ENCODE peak calls at places on chromosomes 12 and 14, in ten cellular contexts. J, O, A, Y, E, I, S, K, Q and W are unnamed samples.

GRCh38 chr14:93007225-93007997 is 84.5 kb downstream of the CHGA start:
- DNase-seq in I (peak), Q (no peak), K (no peak), O (peak), A (peak), J (no peak), S (peak), E (no peak), Y (peak), W (peak)

GRCh38 chr12:93773122-93773871 is 96.1 kb downstream of the CRADD start:
- DNase-seq in O (peak), K (no peak), Q (no peak), Y (no peak), S (no peak), A (no peak), I (peak), J (no peak), E (no peak), W (no peak)

GRCh38 chr12:107304588-107305532 is 211.5 kb upstream of the CRY1 start:
- DNase-seq in Q (no peak), S (no peak), Y (no peak), I (no peak), O (no peak), J (no peak), A (no peak), K (no peak), E (no peak), W (no peak)

GRCh38 chr14:58725226-58725625 is 87.5 kb downstream of the DACT1 start:
- DNase-seq in K (no peak), E (no peak), O (no peak), S (no peak), Q (no peak), Y (no peak), A (no peak), I (no peak), J (no peak), W (no peak)

GRCh38 chr12:89733579-89734201 is 25.1 kb upstream of the ATP2B1 start:
- DNase-seq in K (no peak), A (no peak), Y (peak), S (no peak), O (no peak), E (no peak), I (peak), J (no peak), Q (no peak), W (no peak)

GRCh38 chr12:117261267-117261666 is 71.0 kb upstream of the FBXO21 start:
- DNase-seq in Q (no peak), A (no peak), I (no peak), K (no peak), J (no peak), Y (peak), S (no peak), O (no peak), E (no peak), W (no peak)

GRCh38 chr14:72892103-72892878 is 1.6 kb downstream of the DPF3 start:
- DNase-seq in J (peak), I (peak), S (no peak), E (peak), A (no peak), Y (peak), O (no peak), K (no peak), Q (no peak), W (peak)

GRCh38 chr12:7101694-7102131 is 7.3 kb downstream of the C1RL start:
- DNase-seq in E (no peak), Q (no peak), K (no peak), S (no peak), I (no peak), A (peak), J (no peak), Y (no peak), O (peak), W (no peak)

GRCh38 chr12:70165450-70165849 is 77.8 kb upstream of the CNOT2 start:
- DNase-seq in A (no peak), Q (no peak), J (no peak), I (no peak), K (no peak), S (no peak), E (no peak), O (no peak), Y (no peak), W (no peak)

GRCh38 chr14:88129306-88130056 is 124.5 kb downstream of the GPR65 start:
- DNase-seq in I (peak), Q (no peak), S (no peak), J (no peak), K (no peak), E (no peak), Y (peak), O (peak), A (no peak), W (no peak)

GRCh38 chr12:118052324-118053070 is 8.5 kb downstream of the WSB2 start:
- DNase-seq in A (peak), J (peak), I (peak), O (peak), Y (peak), S (peak), K (no peak), Q (no peak), E (no peak), W (no peak)

GRCh38 chr14:37061697-37062096 is 110.7 kb downstream of the SLC25A21 start:
- DNase-seq in S (no peak), E (no peak), K (no peak), J (no peak), Q (no peak), I (no peak), A (no peak), O (peak), Y (no peak), W (no peak)

GRCh38 chr12:119417440-119417839 is 82.9 kb downstream of the CCDC60 start:
- DNase-seq in E (no peak), A (no peak), I (no peak), O (no peak), S (no peak), J (no peak), Q (no peak), K (no peak), Y (no peak), W (no peak)

GRCh38 chr14:105148604-105149145 is 19.9 kb downstream of the JAG2 start:
- DNase-seq in Q (no peak), I (no peak), J (no peak), S (no peak), E (no peak), K (no peak), A (no peak), O (no peak), Y (no peak), W (no peak)

GRCh38 chr12:26748741-26749431 is 84.1 kb downstream of the ITPR2 start:
- DNase-seq in Y (peak), I (peak), Q (no peak), J (no peak), O (no peak), K (no peak), E (no peak), A (no peak), S (no peak), W (no peak)

GRCh38 chr12:11228268-11228879 is 41.1 kb downstream of the PRB3 start:
- DNase-seq in S (no peak), Q (no peak), A (no peak), Y (peak), E (no peak), K (no peak), J (peak), O (peak), I (peak), W (no peak)

GRCh38 chr12:73486256-73486655 is 1051.4 kb upstream of the ATXN7L3B start:
- DNase-seq in A (no peak), Y (no peak), J (no peak), S (no peak), O (no peak), E (no peak), K (no peak), Q (no peak), I (no peak), W (no peak)

GRCh38 chr14:75271514-75271913 is 7.1 kb upstream of the FOS start:
- DNase-seq in E (no peak), K (no peak), S (no peak), O (no peak), A (peak), J (no peak), Y (no peak), Q (no peak), I (no peak), W (no peak)

GRCh38 chr12:50922820-50923219 is 29.5 kb upstream of the HIGD1C start:
- DNase-seq in Y (no peak), K (no peak), O (no peak), I (peak), E (no peak), J (no peak), A (no peak), S (no peak), Q (no peak), W (no peak)

GRCh38 chr14:77838756-77839565 is 39.1 kb downstream of the ADCK1 start:
- DNase-seq in K (no peak), J (no peak), I (no peak), S (no peak), O (no peak), A (no peak), Y (no peak), Q (no peak), E (peak), W (no peak)

GRCh38 chr12:19912996-19913395 is 455.3 kb upstream of the PDE3A start:
- DNase-seq in A (no peak), O (no peak), S (no peak), K (no peak), Y (no peak), Q (no peak), E (no peak), I (no peak), J (no peak), W (no peak)

GRCh38 chr12:64903738-64904137 is 79.3 kb downstream of the TBC1D30 start:
- DNase-seq in Q (no peak), I (no peak), E (no peak), Y (no peak), O (no peak), K (no peak), A (no peak), J (no peak), S (no peak), W (no peak)

GRCh38 chr12:75315518-75315917 is 14.6 kb downstream of the CAPS2 start:
- DNase-seq in Y (peak), E (no peak), I (peak), A (no peak), Q (no peak), K (no peak), O (no peak), J (no peak), S (peak), W (no peak)

GRCh38 chr12:91722072-91722471 is 423.6 kb downstream of the BTG1 start:
- DNase-seq in A (no peak), O (no peak), E (no peak), S (peak), K (no peak), J (no peak), I (no peak), Q (no peak), Y (no peak), W (no peak)

GRCh38 chr12:117580718-117581062 is 219.3 kb upstream of the NOS1 start:
- DNase-seq in Q (no peak), K (no peak), S (no peak), J (peak), I (no peak), Y (no peak), A (no peak), O (no peak), E (no peak), W (no peak)

GRCh38 chr12:1655225-1655788 is 26.3 kb downstream of the WNT5B start:
- DNase-seq in O (no peak), A (no peak), I (no peak), K (no peak), S (no peak), J (no peak), Y (no peak), E (no peak), Q (no peak), W (no peak)

GRCh38 chr12:52534482-52534881 is 14.3 kb upstream of the KRT5 start:
- DNase-seq in Q (no peak), A (no peak), K (no peak), I (no peak), J (peak), O (no peak), S (no peak), E (no peak), Y (no peak), W (no peak)

GRCh38 chr12:70960484-70960883 is 39.9 kb upstream of the PTPRR start:
- DNase-seq in K (no peak), S (no peak), J (no peak), O (no peak), I (no peak), Q (no peak), A (no peak), E (no peak), Y (no peak), W (no peak)

GRCh38 chr12:123390415-123391093 is 6.6 kb downstream of the KMT5A start:
- DNase-seq in J (no peak), Q (no peak), S (no peak), Y (peak), A (no peak), I (no peak), O (peak), E (no peak), K (no peak), W (no peak)

GRCh38 chr12:38392584-38393144 is 76.1 kb downstream of the ALG10B start:
- DNase-seq in O (peak), J (peak), Y (peak), K (no peak), Q (no peak), E (no peak), I (no peak), A (no peak), S (peak), W (no peak)

GRCh38 chr12:75905975-75906374 is 125.6 kb downstream of the PHLDA1 start:
- DNase-seq in K (no peak), Q (no peak), J (no peak), S (no peak), Y (no peak), A (no peak), E (no peak), I (no peak), O (no peak), W (no peak)

GRCh38 chr14:102229739-102230092 is 75.2 kb downstream of the MOK start:
- DNase-seq in A (no peak), I (no peak), Y (no peak), O (no peak), Q (no peak), S (no peak), E (no peak), K (no peak), J (no peak), W (no peak)

GRCh38 chr14:39581474-39581873 is 149.2 kb upstream of the FBXO33 start:
- DNase-seq in K (no peak), O (no peak), J (no peak), Q (no peak), Y (no peak), S (no peak), A (no peak), I (no peak), E (no peak), W (no peak)

GRCh38 chr12:98211914-98212695 is 303.3 kb upstream of the TMPO start:
- DNase-seq in J (no peak), A (no peak), I (no peak), E (peak), Y (no peak), S (no peak), Q (no peak), K (no peak), O (no peak), W (no peak)

GRCh38 chr12:14937014-14937413 is 1.3 kb downstream of the ERP27 start:
- DNase-seq in O (no peak), S (no peak), Y (no peak), I (no peak), K (no peak), Q (no peak), J (no peak), E (no peak), A (no peak), W (no peak)

GRCh38 chr12:14937689-14938088 is 648 bp downstream of the ERP27 start:
- DNase-seq in I (no peak), O (no peak), S (no peak), Y (no peak), Q (no peak), A (no peak), K (no peak), J (no peak), E (no peak), W (no peak)

GRCh38 chr12:14935031-14935430 is 3.3 kb downstream of the ERP27 start:
- DNase-seq in O (no peak), Y (no peak), Q (no peak), S (no peak), E (no peak), J (no peak), I (no peak), K (no peak), A (no peak), W (no peak)

GRCh38 chr12:14934511-14934910 is 3.8 kb downstream of the ERP27 start:
- DNase-seq in O (no peak), E (no peak), K (no peak), I (no peak), S (no peak), Q (no peak), J (no peak), A (no peak), Y (no peak), W (no peak)

DNA sequence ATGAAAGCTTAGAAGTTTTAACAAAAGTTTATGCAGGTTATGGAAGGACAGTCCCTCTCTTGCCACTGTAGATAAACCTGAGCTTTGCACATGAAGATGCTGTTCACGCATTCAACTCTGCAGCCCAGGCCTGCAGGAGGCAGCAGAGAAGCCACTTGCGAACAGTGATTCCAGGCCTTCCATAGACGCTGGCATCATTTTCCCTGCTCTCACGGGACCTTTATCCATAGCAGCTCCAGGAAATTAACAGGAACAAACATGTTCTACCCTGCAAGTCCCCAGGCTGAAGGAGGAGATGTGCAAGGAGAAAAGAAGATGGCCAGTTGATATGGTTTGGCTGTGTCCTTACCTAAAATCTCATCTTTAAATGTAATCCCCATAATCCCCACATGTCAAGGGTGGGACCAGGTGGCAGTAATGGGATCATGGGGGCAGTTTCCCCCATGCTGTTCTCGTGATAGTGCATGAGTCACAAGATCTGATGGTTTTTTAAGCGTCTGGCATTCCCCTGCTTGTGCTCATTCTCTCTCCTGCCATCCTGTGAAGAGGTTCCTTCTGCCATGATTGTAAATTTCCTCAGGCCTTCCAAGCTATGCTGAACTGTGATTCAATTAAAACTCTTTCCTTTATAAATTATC is 2.0 kb downstream of the ERP27 start:
- DNase-seq in A (no peak), O (no peak), S (no peak), E (no peak), Q (no peak), I (no peak), K (no peak), J (no peak), Y (no peak), W (no peak)
- TF ChIP-seq CTCF in A (no peak), O (no peak), S (peak), E (no peak), Q (no peak), I (peak), K (no peak), J (no peak), Y (peak), W (no peak)

DNA sequence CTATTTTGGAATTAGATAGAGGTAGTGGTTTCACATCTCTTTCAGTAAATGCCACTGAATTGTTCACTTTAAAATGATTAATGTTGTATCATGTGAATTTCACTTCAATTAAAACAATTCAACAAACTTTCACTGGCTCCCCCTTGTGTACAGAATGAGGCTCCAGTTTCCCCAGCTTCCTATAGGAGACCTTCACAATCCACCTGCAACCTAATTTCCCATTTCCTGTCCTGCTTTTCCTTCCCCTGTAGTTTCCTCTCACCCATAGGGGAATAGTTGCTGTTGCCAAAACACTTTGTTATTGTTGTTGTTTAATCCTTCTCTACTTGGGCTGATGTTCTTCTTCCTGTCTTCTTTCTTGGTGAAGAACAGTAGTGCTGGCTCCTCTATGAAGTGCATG is 59.8 kb downstream of the NPAS3 start:
- DNase-seq in I (peak), Q (no peak), Y (peak), O (no peak), J (peak), K (no peak), E (no peak), A (no peak), S (peak), W (no peak)
- TF ChIP-seq CTCF in I (peak), Q (no peak), Y (peak), O (no peak), J (no peak), K (no peak), E (peak), A (no peak), S (peak), W (no peak)

GRCh38 chr14:24605435-24606190 is 3.9 kb downstream of the GZMH start:
- DNase-seq in E (no peak), K (no peak), O (peak), J (peak), A (no peak), Y (no peak), S (no peak), Q (no peak), I (no peak), W (peak)
- TF ChIP-seq CTCF in E (peak), K (peak), O (peak), J (peak), A (peak), Y (peak), S (peak), Q (peak), I (peak), W (peak)

GRCh38 chr12:105100998-105101397 is 6.5 kb upstream of the WASHC4 start:
- DNase-seq in Q (no peak), K (no peak), S (no peak), O (no peak), J (no peak), Y (peak), I (peak), E (no peak), A (no peak), W (no peak)
- TF ChIP-seq CTCF in Q (no peak), K (no peak), S (no peak), O (no peak), J (no peak), Y (peak), I (no peak), E (no peak), A (no peak), W (no peak)

DNA sequence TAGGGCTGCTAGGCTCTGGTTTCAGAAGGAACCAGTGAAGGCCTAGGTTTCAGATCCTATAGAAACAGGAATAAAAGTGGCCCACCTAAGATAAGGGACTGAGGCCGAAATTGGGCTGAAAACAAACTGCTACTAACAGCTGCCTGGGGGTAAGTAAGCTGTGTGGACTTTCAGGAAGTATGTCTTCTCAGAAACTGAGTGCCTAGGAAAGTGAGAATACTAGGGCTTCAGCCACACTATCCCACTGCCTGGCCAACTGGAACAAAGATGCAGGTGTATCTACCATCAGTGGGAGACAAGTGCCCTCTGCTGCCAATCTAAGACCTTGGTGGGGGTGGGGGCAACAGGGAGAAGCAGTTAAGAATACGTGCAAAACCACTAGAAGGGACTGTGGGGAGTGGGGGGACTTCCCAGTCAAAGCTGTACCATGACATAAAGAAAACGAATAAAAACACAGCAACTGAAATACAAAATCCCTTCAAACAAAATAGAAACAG is 82.5 kb downstream of the MED13L start:
- DNase-seq in Y (no peak), Q (no peak), K (no peak), A (no peak), E (no peak), I (no peak), O (no peak), S (no peak), J (no peak), W (peak)
- TF ChIP-seq CTCF in Y (no peak), Q (no peak), K (no peak), A (no peak), E (no peak), I (no peak), O (no peak), S (no peak), J (no peak), W (no peak)